ENCODE peak calls at places on chromosomes 12 and 14, in five cellular contexts. C is K562, R is GM23248, L is A549, G is neural progenitor cell. Q is an unnamed sample. For H3K4me1, the result is how much of the 10 kb centered on the place peaks cover.

GRCh38 chr12:6182279-6182898 is 17.8 kb upstream of the CD9 start:
- DNase-seq in C (no peak), R (peak), L (no peak), G (no peak), Q (no peak)

GRCh38 chr12:19967486-19967885 is 400.9 kb upstream of the PDE3A start:
- DNase-seq in C (no peak), R (peak), L (peak), G (no peak), Q (no peak)

GRCh38 chr14:36055681-36056225 is 120.8 kb downstream of the PTCSC3 start:
- DNase-seq in C (no peak), R (peak), L (no peak), G (no peak), Q (no peak)

GRCh38 chr14:90454041-90455000 is 57.5 kb downstream of the CALM1 start:
- DNase-seq in C (peak), R (peak), L (peak), G (peak), Q (peak)

GRCh38 chr14:68199465-68200145 is 380.0 kb downstream of the RAD51B start:
- DNase-seq in C (no peak), R (no peak), L (no peak), G (peak), Q (peak)

GRCh38 chr14:55123101-55123500 is 6.0 kb upstream of the LGALS3 start:
- DNase-seq in C (no peak), R (peak), L (no peak), G (no peak), Q (no peak)

GRCh38 chr12:12992418-12993175 is 7.5 kb downstream of the HEBP1 start:
- DNase-seq in C (no peak), R (peak), L (peak), G (no peak), Q (peak)

GRCh38 chr14:76589246-76589645 is 172.0 kb upstream of the VASH1 start:
- DNase-seq in C (no peak), R (no peak), L (no peak), G (no peak), Q (no peak)

GRCh38 chr14:75454963-75455546 is 27.2 kb downstream of the JDP2 start:
- DNase-seq in C (peak), R (peak), L (no peak), G (no peak), Q (no peak)

GRCh38 chr12:116277393-116278258 is at the start of gene MED13L:
- DNase-seq in C (peak), R (peak), L (peak), G (peak), Q (peak)

GRCh38 chr12:90000721-90001120 is 292.1 kb upstream of the ATP2B1 start:
- DNase-seq in C (no peak), R (no peak), L (no peak), G (no peak), Q (no peak)

GRCh38 chr12:132160016-132160415 is 15.8 kb downstream of the NOC4L start:
- DNase-seq in C (no peak), R (no peak), L (no peak), G (no peak), Q (no peak)

DNA sequence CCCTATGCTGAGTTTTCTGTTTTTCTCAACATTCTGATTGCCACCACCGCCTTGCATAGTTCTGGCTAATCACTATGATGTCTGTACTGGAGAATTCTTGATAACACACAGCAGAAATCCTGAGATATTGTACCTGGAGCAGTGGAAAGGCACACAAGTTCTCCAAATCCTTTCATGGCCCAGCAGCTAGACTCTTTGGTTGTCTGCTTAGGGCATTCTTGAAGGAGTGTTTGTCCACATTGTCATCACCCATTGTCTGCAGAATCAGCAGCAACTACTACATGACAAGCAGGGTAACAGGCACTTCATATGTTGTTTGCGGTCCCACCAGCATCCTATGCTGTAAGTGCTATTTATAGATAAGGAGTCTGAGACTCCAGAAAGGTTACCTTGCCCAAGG is 128.9 kb downstream of the DAAM1 start:
- DNase-seq in C (no peak), R (no peak), L (no peak), G (no peak), Q (no peak)
- H3K4me1 ChIP-seq in C (under half), R (under half), L (under half), G (under half), Q (under half)

GRCh38 chr14:105069887-105070759 is 4.9 kb upstream of the GPR132 start:
- DNase-seq in C (peak), R (peak), L (no peak), G (no peak), Q (no peak)
- H3K4me2 ChIP-seq in C (peak), R (peak), L (no peak), G (no peak), Q (no peak)

GRCh38 chr12:52212701-52213540 is 20.1 kb upstream of the KRT7 start:
- DNase-seq in C (no peak), R (no peak), L (no peak), G (no peak), Q (no peak)
- H3K4me1 ChIP-seq in C (under half), R (under half), L (half or more), G (under half), Q (under half)

DNA sequence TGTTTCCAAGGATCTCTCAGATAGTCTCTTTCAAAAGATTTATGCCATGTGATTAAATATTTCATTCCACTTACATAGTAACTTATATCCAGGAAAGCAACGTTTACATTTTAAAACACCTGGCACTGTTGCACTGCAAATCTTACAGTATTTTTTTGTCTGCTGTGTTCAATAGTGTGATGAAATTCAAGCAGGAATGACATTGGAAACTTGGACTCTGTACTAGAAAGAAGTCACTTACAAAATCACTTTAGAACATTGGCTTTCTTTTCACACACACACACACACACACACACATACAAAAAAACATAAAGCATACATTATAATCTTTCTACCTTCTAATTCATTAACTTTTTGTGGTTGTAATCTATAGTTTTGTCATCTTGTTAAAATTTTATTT is 66.2 kb upstream of the USP15 start:
- DNase-seq in C (no peak), R (no peak), L (no peak), G (no peak), Q (no peak)
- H3K4me2 ChIP-seq in C (no peak), R (no peak), L (no peak), G (no peak), Q (no peak)

Q was measured in GM23338.